ENCODE peak calls at places on chromosomes 4 and X, in ten cellular contexts. M is CD4-positive, CD25-positive, alpha-beta regulatory T cell; W is aorta; P is lower lobe of right lung; K is heart left ventricle; X is pancreas; Z is left lung; D is gastrocnemius medialis; T is CD4-positive, alpha-beta T cell; B is right cardiac atrium. R is an unnamed sample.

GRCh38 chr4:150033109-150033508 is 45.1 kb upstream of the DCLK2 start:
- ATAC-seq in M (no peak), W (no peak), P (no peak), K (no peak), X (no peak), Z (no peak), D (no peak), T (no peak), B (no peak), R (no peak)

GRCh38 chr4:7559316-7559715 is 124.6 kb upstream of the PSAPL1 start:
- ATAC-seq in M (no peak), W (no peak), P (no peak), K (no peak), X (no peak), Z (no peak), D (no peak), T (no peak), B (no peak), R (no peak)

GRCh38 chr4:169428376-169428775 is 157.6 kb upstream of the SH3RF1 start:
- ATAC-seq in M (no peak), W (no peak), P (no peak), K (no peak), X (no peak), Z (no peak), D (no peak), T (no peak), B (no peak), R (no peak)

GRCh38 chr4:52372269-52372668 is 286.8 kb downstream of the USP46 start:
- ATAC-seq in M (no peak), W (no peak), P (no peak), K (no peak), X (no peak), Z (no peak), D (no peak), T (no peak), B (no peak), R (no peak)

GRCh38 chr4:92021788-92022187 is 282.0 kb upstream of the GRID2 start:
- ATAC-seq in M (no peak), W (no peak), P (no peak), K (no peak), X (peak; percentile 76), Z (no peak), D (no peak), T (no peak), B (no peak), R (no peak)

GRCh38 chrX:138930546-138930945 is 219.0 kb upstream of the FGF13 start:
- ATAC-seq in M (no peak), W (no peak), P (no peak), K (no peak), X (no peak), Z (no peak), D (no peak), T (no peak), B (no peak), R (no peak)

GRCh38 chr4:148315049-148315448 is 127.2 kb downstream of the NR3C2 start:
- ATAC-seq in M (no peak), W (no peak), P (no peak), K (no peak), X (no peak), Z (peak; percentile 21), D (peak; percentile 55), T (no peak), B (no peak), R (no peak)

GRCh38 chrX:96407043-96407442 is 277.6 kb upstream of the DIAPH2 start:
- ATAC-seq in M (no peak), W (no peak), P (no peak), K (no peak), X (peak; percentile 75), Z (peak; percentile 87), D (no peak), T (no peak), B (peak; percentile 60), R (no peak)

GRCh38 chr4:152436384-152436783 is 99.5 kb downstream of the FBXW7 start:
- ATAC-seq in M (no peak), W (no peak), P (no peak), K (no peak), X (no peak), Z (no peak), D (no peak), T (no peak), B (no peak), R (no peak)

GRCh38 chr4:147590249-147590920 is 26.8 kb upstream of the TMEM184C start:
- ATAC-seq in M (no peak), W (peak; percentile 79), P (peak; percentile 70), K (no peak), X (peak; percentile 66), Z (peak; percentile 85), D (no peak), T (no peak), B (peak; percentile 68), R (no peak)

GRCh38 chr4:12458621-12459020 is 1025.5 kb downstream of the RAB28 start:
- ATAC-seq in M (no peak), W (no peak), P (no peak), K (no peak), X (no peak), Z (no peak), D (no peak), T (no peak), B (no peak), R (no peak)

GRCh38 chrX:45164021-45164621 is 36.6 kb downstream of the DIPK2B start:
- ATAC-seq in M (no peak), W (no peak), P (no peak), K (no peak), X (peak; percentile 74), Z (no peak), D (no peak), T (no peak), B (no peak), R (no peak)

GRCh38 chrX:50838820-50839600 is 25.0 kb upstream of the SHROOM4 start:
- ATAC-seq in M (no peak), W (no peak), P (peak; percentile 28), K (no peak), X (no peak), Z (peak; percentile 40), D (no peak), T (no peak), B (no peak), R (no peak)

GRCh38 chr4:26717332-26717731 is 133.4 kb downstream of the TBC1D19 start:
- ATAC-seq in M (no peak), W (no peak), P (no peak), K (no peak), X (no peak), Z (no peak), D (no peak), T (no peak), B (no peak), R (no peak)

GRCh38 chr4:143344774-143345173 is 8.1 kb downstream of the GAB1 start:
- ATAC-seq in M (no peak), W (no peak), P (peak; percentile 65), K (peak; percentile 69), X (peak; percentile 49), Z (peak; percentile 42), D (no peak), T (no peak), B (peak; percentile 77), R (no peak)

GRCh38 chr4:143344011-143344410 is 7.3 kb downstream of the GAB1 start:
- ATAC-seq in M (no peak), W (no peak), P (no peak), K (no peak), X (no peak), Z (no peak), D (no peak), T (no peak), B (peak; percentile 25), R (no peak)

GRCh38 chr4:143341186-143341755 is 4.6 kb downstream of the GAB1 start:
- ATAC-seq in M (no peak), W (no peak), P (no peak), K (peak; percentile 33), X (no peak), Z (no peak), D (no peak), T (no peak), B (no peak), R (no peak)

GRCh38 chr4:143346208-143346607 is 9.5 kb downstream of the GAB1 start:
- ATAC-seq in M (no peak), W (no peak), P (peak; percentile 96), K (no peak), X (peak; percentile 86), Z (peak; percentile 85), D (no peak), T (no peak), B (no peak), R (peak; percentile 36)

GRCh38 chr4:143343276-143343831 is 6.7 kb downstream of the GAB1 start:
- ATAC-seq in M (no peak), W (no peak), P (no peak), K (no peak), X (no peak), Z (no peak), D (no peak), T (no peak), B (no peak), R (no peak)
- H3K27ac ChIP-seq in M (no peak overlapping the region), W (peak overlapping the region; percentile 78), P (peak overlapping the region; percentile 4), K (peak overlapping the region; percentile 52), X (no peak overlapping the region), Z (peak overlapping the region; percentile 67), D (peak overlapping the region; percentile 61), T (no peak overlapping the region), B (peak overlapping the region; percentile 55), R (no peak overlapping the region)

DNA sequence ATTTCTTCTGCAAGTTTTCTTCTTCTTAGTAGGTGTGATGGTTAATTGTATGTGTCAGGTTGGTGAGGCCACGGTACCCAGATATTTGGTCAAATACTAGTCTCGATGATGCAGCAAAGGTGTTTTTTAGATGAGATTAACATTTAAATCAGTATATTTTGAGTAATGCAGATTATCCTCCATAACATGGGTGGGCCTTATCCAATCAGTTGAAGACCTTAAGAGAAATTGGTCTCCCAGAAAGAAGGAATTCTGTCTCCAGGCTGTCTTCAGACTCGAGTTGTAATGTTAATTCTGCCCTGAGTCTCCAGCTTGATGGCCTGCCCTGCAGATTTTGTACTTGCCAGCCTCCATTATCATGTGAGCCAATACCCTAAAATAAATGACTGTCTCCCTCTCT is 122.5 kb upstream of the TSPAN5 start:
- ATAC-seq in M (no peak), W (no peak), P (no peak), K (no peak), X (no peak), Z (no peak), D (no peak), T (no peak), B (no peak), R (no peak)
- H3K27ac ChIP-seq in M (no peak overlapping the region), W (no peak overlapping the region), P (no peak overlapping the region), K (no peak overlapping the region), X (no peak overlapping the region), Z (no peak overlapping the region), D (no peak overlapping the region), T (no peak overlapping the region), B (no peak overlapping the region), R (no peak overlapping the region)

DNA sequence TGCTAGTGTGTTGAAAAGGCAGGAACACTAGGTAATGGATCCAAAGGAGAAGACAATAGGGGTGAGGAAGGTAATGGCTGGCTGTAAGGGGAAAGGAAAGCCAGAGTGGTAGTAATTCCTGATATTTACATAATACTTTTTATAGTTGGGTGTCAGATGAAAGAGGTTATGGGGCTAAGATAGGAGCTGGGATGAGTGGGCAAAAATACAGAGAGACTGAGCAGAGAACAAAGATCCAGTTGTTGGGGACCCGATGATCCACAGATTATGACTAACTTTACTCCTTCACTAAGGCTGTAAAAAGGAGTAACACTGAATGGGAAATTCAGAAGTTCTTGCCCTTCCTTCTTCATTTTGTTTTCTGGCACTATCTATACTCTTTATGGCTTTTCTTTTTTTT is 138.2 kb downstream of the KLHL13 start:
- ATAC-seq in M (no peak), W (no peak), P (no peak), K (no peak), X (no peak), Z (no peak), D (no peak), T (no peak), B (no peak), R (no peak)
- H3K27ac ChIP-seq in M (no peak overlapping the region), W (no peak overlapping the region), P (no peak overlapping the region), K (no peak overlapping the region), X (no peak overlapping the region), Z (no peak overlapping the region), D (no peak overlapping the region), T (no peak overlapping the region), B (no peak overlapping the region), R (no peak overlapping the region)

GRCh38 chrX:85504381-85504780 is 124.9 kb upstream of the POF1B start:
- ATAC-seq in M (no peak), W (no peak), P (no peak), K (no peak), X (no peak), Z (no peak), D (no peak), T (no peak), B (no peak), R (no peak)
- H3K27ac ChIP-seq in M (no peak overlapping the region), W (no peak overlapping the region), P (no peak overlapping the region), K (no peak overlapping the region), X (no peak overlapping the region), Z (no peak overlapping the region), D (no peak overlapping the region), T (no peak overlapping the region), B (no peak overlapping the region), R (no peak overlapping the region)